ENCODE peak calls at places on chromosomes 3 and 15, in four cellular contexts. T, X, I and L are unnamed samples.

GRCh38 chr3:53190659-53191058 is 29.6 kb downstream of the PRKCD start:
- DNase-seq in X (no peak), T (no peak), I (no peak), L (no peak)

GRCh38 chr3:115758076-115758763 is 134.9 kb downstream of the GAP43 start:
- DNase-seq in X (no peak), I (peak), T (no peak), L (no peak)

GRCh38 chr15:36943496-36944361 is 156.6 kb downstream of the MEIS2 start:
- DNase-seq in X (no peak), I (no peak), T (no peak), L (no peak)

GRCh38 chr3:71498543-71498942 is 85.0 kb downstream of the FOXP1 start:
- DNase-seq in I (no peak), T (no peak), X (no peak), L (no peak)

GRCh38 chr15:71313806-71314205 is 198.5 kb downstream of the THSD4 start:
- DNase-seq in X (no peak), I (no peak), T (no peak), L (no peak)

GRCh38 chr15:48802867-48803266 is 8.0 kb downstream of the CEP152 start:
- DNase-seq in T (no peak), I (no peak), X (no peak), L (no peak)

GRCh38 chr15:28107894-28108255 is 8.8 kb upstream of the OCA2 start:
- DNase-seq in X (no peak), T (no peak), I (no peak), L (no peak)

GRCh38 chr15:74336061-74337005 is 31.1 kb downstream of the CYP11A1 start:
- DNase-seq in X (no peak), T (no peak), I (no peak), L (no peak)

GRCh38 chr3:179655236-179655635 is 2.4 kb downstream of the USP13 start:
- DNase-seq in T (no peak), I (no peak), X (no peak), L (no peak)

GRCh38 chr15:41966920-41967465 is 5.4 kb downstream of the EHD4 start:
- DNase-seq in I (no peak), T (no peak), X (no peak), L (no peak)

GRCh38 chr3:53157974-53158580 is 2.9 kb upstream of the PRKCD start:
- DNase-seq in X (no peak), T (no peak), I (no peak), L (no peak)

GRCh38 chr3:53890726-53891499 is 746 bp downstream of the SELENOK start:
- DNase-seq in I (peak), X (peak), T (peak), L (peak)

GRCh38 chr3:146223401-146224373 is 27.2 kb downstream of the PLSCR4 start:
- DNase-seq in T (peak), X (no peak), I (peak), L (no peak)

GRCh38 chr3:146227486-146227885 is 23.4 kb downstream of the PLSCR4 start:
- DNase-seq in I (no peak), T (no peak), X (no peak), L (no peak)

GRCh38 chr3:146218880-146219866 is 31.7 kb downstream of the PLSCR4 start:
- DNase-seq in T (peak), X (peak), I (peak), L (no peak)

GRCh38 chr3:146221276-146221675 is 29.6 kb downstream of the PLSCR4 start:
- DNase-seq in I (peak), X (no peak), T (no peak), L (no peak)

GRCh38 chr3:146222204-146223046 is 28.5 kb downstream of the PLSCR4 start:
- DNase-seq in I (peak), T (peak), X (no peak), L (peak)
- TF ChIP-seq REST in I (peak), T (no peak), X (no peak), L (no peak)

GRCh38 chr3:181696641-181697230 is 15.0 kb upstream of the SOX2 start:
- DNase-seq in T (no peak), X (no peak), I (no peak), L (no peak)
- H3K4me2 ChIP-seq in T (no peak), X (no peak), I (no peak), L (no peak)

GRCh38 chr3:133895208-133896001 is at the start of gene RAB6B:
- DNase-seq in I (no peak), T (no peak), X (peak), L (no peak)
- TF ChIP-seq MAX in I (no peak), T (no peak), X (no peak), L (peak)

GRCh38 chr3:58528629-58529028 is 8.4 kb downstream of the ACOX2 start:
- DNase-seq in T (no peak), X (peak), I (no peak), L (no peak)

GRCh38 chr3:58522759-58523425 is 14.1 kb downstream of the ACOX2 start:
- DNase-seq in X (no peak), T (no peak), I (peak), L (no peak)

GRCh38 chr3:58524326-58524888 is 12.6 kb downstream of the ACOX2 start:
- DNase-seq in X (no peak), T (no peak), I (no peak), L (no peak)

GRCh38 chr3:58529516-58530353 is 7.3 kb downstream of the ACOX2 start:
- DNase-seq in T (no peak), X (no peak), I (peak), L (peak)

DNA sequence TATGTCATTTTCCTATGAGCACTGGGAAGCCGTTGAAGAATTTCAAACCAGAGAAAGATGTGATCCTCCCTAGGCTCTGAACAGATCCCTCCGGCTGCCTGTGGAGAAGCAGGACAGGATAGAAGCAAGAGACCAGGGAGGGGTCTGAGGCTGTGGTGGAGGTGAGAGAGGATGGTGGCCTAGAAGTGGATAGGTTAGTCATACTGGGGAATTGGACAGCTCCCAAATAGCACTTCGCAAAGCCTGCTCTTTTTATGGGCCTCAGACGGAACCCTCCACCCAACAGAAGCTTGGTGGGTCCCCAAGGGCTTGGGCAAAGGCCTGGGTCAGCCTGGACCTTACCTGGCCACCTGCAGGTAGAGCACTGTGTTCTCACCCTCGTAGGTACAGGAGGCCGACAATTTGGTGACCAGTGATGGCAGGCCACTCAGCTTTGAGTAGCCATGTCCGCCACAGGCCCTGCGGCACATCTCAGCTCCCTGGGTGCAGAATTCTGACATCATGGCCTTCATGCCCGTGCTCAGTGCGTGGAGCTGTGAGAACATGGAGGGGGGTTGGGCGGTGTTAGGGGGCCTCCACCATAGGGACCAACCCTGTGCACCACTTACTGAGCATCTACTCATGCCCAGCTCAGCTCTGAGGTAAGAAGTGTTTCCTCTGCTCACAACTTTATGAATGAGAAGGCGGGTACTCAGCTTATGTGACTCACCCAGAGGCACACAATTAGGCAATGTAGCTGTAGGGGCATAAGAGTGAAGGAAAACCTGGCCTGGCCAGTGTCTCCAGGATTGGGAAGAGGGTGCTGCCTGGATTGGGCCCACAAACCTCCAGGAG is 10.6 kb downstream of the ACOX2 start:
- DNase-seq in T (peak), I (peak), X (no peak), L (peak)
- TF ChIP-seq REST in T (no peak), I (peak), X (peak), L (no peak)

GRCh38 chr3:110343376-110343775 is 728.2 kb upstream of the NECTIN3 start:
- DNase-seq in T (peak), I (no peak), X (no peak), L (peak)

GRCh38 chr3:110344897-110345767 is 726.5 kb upstream of the NECTIN3 start:
- DNase-seq in X (no peak), T (peak), I (peak), L (no peak)

GRCh38 chr3:110344487-110344886 is 727.1 kb upstream of the NECTIN3 start:
- DNase-seq in I (peak), X (no peak), T (no peak), L (no peak)

GRCh38 chr3:110341047-110341446 is 730.6 kb upstream of the NECTIN3 start:
- DNase-seq in I (no peak), X (no peak), T (no peak), L (no peak)

GRCh38 chr3:110343945-110344344 is 727.7 kb upstream of the NECTIN3 start:
- DNase-seq in T (no peak), X (no peak), I (peak), L (no peak)
- H3K4me2 ChIP-seq in T (peak), X (peak), I (peak), L (peak)

DNA sequence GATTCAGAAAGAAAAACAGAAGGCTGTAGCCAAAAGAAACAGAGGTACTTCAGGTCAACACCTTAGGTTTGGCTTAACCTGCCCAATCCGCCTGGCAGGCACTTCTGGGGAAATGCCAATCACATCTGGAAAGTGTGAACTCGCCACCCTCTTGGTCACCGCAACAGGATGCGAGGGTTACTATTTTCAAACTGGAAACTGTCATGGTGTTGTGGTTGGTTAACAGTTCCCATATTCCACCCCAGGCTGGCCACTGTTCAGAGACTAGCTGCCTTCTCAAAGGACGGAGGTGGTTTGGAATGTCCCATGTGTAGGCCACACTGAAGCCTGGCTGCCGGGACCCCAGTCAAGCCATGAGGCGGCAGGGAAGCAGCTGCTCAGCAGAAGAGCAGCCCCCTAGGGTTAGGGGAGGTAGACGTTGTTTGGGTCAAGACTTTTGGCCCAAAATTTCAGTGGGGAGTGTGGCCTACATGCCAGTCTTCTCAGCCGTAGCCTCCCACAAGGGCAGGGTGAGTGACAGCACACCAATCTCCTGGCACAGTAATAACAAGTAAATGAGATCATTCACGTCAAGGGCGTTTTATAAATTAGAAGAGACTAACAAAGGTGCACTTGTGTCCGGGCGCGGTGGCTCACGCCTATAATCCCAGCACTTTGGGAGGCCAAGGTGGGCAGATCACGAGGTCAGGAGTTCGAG is 54.6 kb downstream of the UMPS start:
- DNase-seq in T (no peak), I (no peak), X (no peak), L (no peak)
- TF ChIP-seq MAX in T (no peak), I (no peak), X (no peak), L (no peak)

GRCh38 chr15:82809308-82810060 is at the start of gene WHAMM:
- DNase-seq in I (peak), X (peak), T (peak), L (peak)
- TF ChIP-seq REST in I (no peak), X (no peak), T (no peak), L (no peak)

GRCh38 chr15:80861776-80862175 is 82.6 kb downstream of the CEMIP start:
- DNase-seq in I (no peak), X (no peak), T (no peak), L (no peak)
- H3K4me2 ChIP-seq in I (no peak), X (no peak), T (no peak), L (peak)